ENCODE peak calls at places on chromosome 14, in four cellular contexts. U is HepG2, T is K562, G is GM12878. W is an unnamed sample.

GRCh38 chr14:102630405-102630804 is 38.0 kb downstream of the RCOR1 start:
- DNase-seq in U (no peak), T (peak), G (no peak), W (no peak)

GRCh38 chr14:106883218-106883692 is 1356.9 kb downstream of the TMEM121 start:
- DNase-seq in U (peak), T (peak), G (no peak), W (no peak)

GRCh38 chr14:90758959-90759358 is 57.3 kb downstream of the TTC7B start:
- DNase-seq in U (no peak), T (no peak), G (no peak), W (no peak)

GRCh38 chr14:79028281-79028680 is 858.1 kb downstream of the NRXN3 start:
- DNase-seq in U (no peak), T (no peak), G (no peak), W (no peak)

GRCh38 chr14:101062065-101062450 is 158.5 kb upstream of the RTL1 start:
- DNase-seq in U (no peak), T (no peak), G (no peak), W (no peak)

GRCh38 chr14:74583689-74584434 is 28.2 kb downstream of the LTBP2 start:
- DNase-seq in U (no peak), T (no peak), G (no peak), W (no peak)

GRCh38 chr14:76985540-76986260 is 42.8 kb downstream of the IRF2BPL start:
- DNase-seq in U (no peak), T (no peak), G (no peak), W (no peak)

GRCh38 chr14:83827383-83827782 is 1702.6 kb upstream of the FLRT2 start:
- DNase-seq in U (no peak), T (no peak), G (no peak), W (no peak)

GRCh38 chr14:101351146-101351545 is 210.1 kb upstream of the DIO3 start:
- DNase-seq in U (no peak), T (no peak), G (no peak), W (no peak)

GRCh38 chr14:21680072-21680471 is 6.5 kb upstream of the OR4E1 start:
- DNase-seq in U (no peak), T (no peak), G (no peak), W (no peak)

GRCh38 chr14:36315159-36315853 is 5.1 kb downstream of the MBIP start:
- DNase-seq in U (no peak), T (peak), G (peak), W (no peak)
- TF ChIP-seq FOXK2 in U (no peak), T (no peak), G (no peak), W (no peak)

DNA sequence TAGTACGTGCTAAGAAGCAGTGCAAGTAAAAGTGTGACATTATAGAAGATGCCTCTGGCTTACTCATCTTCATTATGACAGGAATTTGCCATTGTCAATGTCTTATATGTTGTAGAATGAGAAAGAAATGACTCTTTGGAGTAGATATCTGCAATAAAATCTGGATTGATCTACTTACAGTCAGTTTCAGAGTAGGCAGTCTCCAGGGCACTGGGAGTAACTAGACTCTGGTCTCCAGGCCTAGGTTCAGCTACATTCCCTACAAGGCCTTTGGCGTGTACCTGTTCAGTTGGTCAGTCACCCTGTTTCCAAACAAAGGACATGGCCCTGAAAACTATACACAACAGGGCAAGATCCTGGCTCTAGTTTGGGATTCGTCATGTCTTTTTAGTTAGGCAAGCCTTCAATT is 409.8 kb downstream of the RAD51B start:
- DNase-seq in U (no peak), T (no peak), G (no peak), W (no peak)
- TF ChIP-seq FOXK2 in U (no peak), T (no peak), G (no peak), W (no peak)

GRCh38 chr14:95322646-95323045 is 2.9 kb upstream of the CLMN start:
- DNase-seq in U (no peak), T (no peak), G (no peak), W (no peak)
- TF ChIP-seq FOXK2 in U (no peak), T (no peak), G (no peak), W (no peak)

DNA sequence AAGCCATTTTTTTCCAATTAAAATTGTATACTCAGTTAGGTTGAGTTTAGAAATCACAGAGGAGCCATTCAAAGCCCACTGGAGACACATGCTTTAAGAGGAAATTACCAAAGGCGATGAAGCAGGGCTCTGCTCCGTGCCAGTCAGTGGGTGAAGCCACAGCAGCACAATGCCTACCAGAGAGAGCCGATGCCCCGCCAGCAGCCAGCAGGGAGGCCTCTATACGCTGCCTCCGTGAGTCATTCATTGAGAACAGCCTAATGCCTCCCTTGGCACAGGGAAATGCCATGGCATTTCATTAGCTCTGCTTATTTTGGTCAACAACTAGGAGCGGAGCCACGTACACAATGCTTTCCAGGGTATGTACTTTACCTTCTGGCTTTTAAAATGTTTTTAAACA is 197.8 kb upstream of the FRMD6 start:
- DNase-seq in U (no peak), T (no peak), G (no peak), W (no peak)
- TF ChIP-seq FOXK2 in U (no peak), T (no peak), G (no peak), W (no peak)

GRCh38 chr14:23123419-23123818 is 4.4 kb upstream of the CEBPE start:
- DNase-seq in U (no peak), T (peak), G (no peak), W (no peak)
- TF ChIP-seq FOXK2 in U (no peak), T (no peak), G (no peak), W (no peak)

GRCh38 chr14:23120405-23121251 is 1.6 kb upstream of the CEBPE start:
- DNase-seq in U (peak), T (peak), G (peak), W (peak)
- TF ChIP-seq FOXK2 in U (no peak), T (no peak), G (no peak), W (no peak)

GRCh38 chr14:61129168-61129745 is 148.2 kb downstream of the SLC38A6 start:
- DNase-seq in U (no peak), T (no peak), G (no peak), W (no peak)

GRCh38 chr14:61132336-61132735 is 148.8 kb downstream of the TMEM30B start:
- DNase-seq in U (no peak), T (no peak), G (no peak), W (no peak)

GRCh38 chr14:61128382-61129167 is 147.5 kb downstream of the SLC38A6 start:
- DNase-seq in U (no peak), T (no peak), G (no peak), W (no peak)

GRCh38 chr14:61132894-61133293 is 148.2 kb downstream of the TMEM30B start:
- DNase-seq in U (no peak), T (no peak), G (no peak), W (no peak)

GRCh38 chr14:61130512-61131260 is 149.6 kb downstream of the SLC38A6 start:
- DNase-seq in U (no peak), T (no peak), G (no peak), W (no peak)
- TF ChIP-seq FOXK2 in U (no peak), T (no peak), G (no peak), W (no peak)

GRCh38 chr14:20606190-20606901 is 15.2 kb upstream of the RNASE12 start:
- DNase-seq in U (peak), T (peak), G (no peak), W (peak)
- TF ChIP-seq FOXK2 in U (no peak), T (no peak), G (no peak), W (no peak)

GRCh38 chr14:96904201-96904600 is 107.0 kb downstream of the VRK1 start:
- DNase-seq in U (no peak), T (no peak), G (no peak), W (no peak)

GRCh38 chr14:96905825-96906224 is 108.6 kb downstream of the VRK1 start:
- DNase-seq in U (no peak), T (no peak), G (no peak), W (no peak)

GRCh38 chr14:96905065-96905464 is 107.9 kb downstream of the VRK1 start:
- DNase-seq in U (no peak), T (no peak), G (no peak), W (no peak)

GRCh38 chr14:96902004-96902403 is 104.8 kb downstream of the VRK1 start:
- DNase-seq in U (no peak), T (no peak), G (no peak), W (no peak)

GRCh38 chr14:96903444-96904023 is 106.4 kb downstream of the VRK1 start:
- DNase-seq in U (no peak), T (no peak), G (no peak), W (no peak)
- TF ChIP-seq FOXK2 in U (no peak), T (no peak), G (no peak), W (no peak)